ENCODE peak calls at places on chromosomes 6 and 20, in eight cellular contexts. One of them, this sample, is unnamed.

GRCh38 chr20:47740225-47741184 is 44.8 kb downstream of the SULF2 start:
- DNase-seq in cardiac muscle cell: no peak
- DNase-seq in RWPE1: no peak
- DNase-seq in endothelial cell: no peak
- DNase-seq in activated B cell treated with CpG ODN at 0.5 μM for 24 hours: no peak
- DNase-seq in ovary: no peak
- DNase-seq in astrocyte of the cerebellum: no peak
- DNase-seq in kidney: peak; percentile 29
- DNase-seq in this sample: no peak

GRCh38 chr6:26431258-26432162 is 8.8 kb upstream of the BTN3A3 start:
- DNase-seq in ovary: no peak
- DNase-seq in RWPE1: no peak
- DNase-seq in endothelial cell: no peak
- DNase-seq in cardiac muscle cell: no peak
- DNase-seq in activated B cell treated with CpG ODN at 0.5 μM for 24 hours: no peak
- DNase-seq in kidney: no peak
- DNase-seq in astrocyte of the cerebellum: no peak
- DNase-seq in this sample: no peak

GRCh38 chr6:155333414-155333813 is 19.1 kb upstream of the TFB1M start:
- DNase-seq in kidney: no peak
- DNase-seq in astrocyte of the cerebellum: no peak
- DNase-seq in activated B cell treated with CpG ODN at 0.5 μM for 24 hours: no peak
- DNase-seq in endothelial cell: no peak
- DNase-seq in cardiac muscle cell: no peak
- DNase-seq in ovary: no peak
- DNase-seq in RWPE1: no peak
- DNase-seq in this sample: no peak

GRCh38 chr6:156662025-156662445 is 115.1 kb upstream of the ARID1B start:
- DNase-seq in RWPE1: no peak
- DNase-seq in endothelial cell: peak; percentile 44
- DNase-seq in activated B cell treated with CpG ODN at 0.5 μM for 24 hours: no peak
- DNase-seq in astrocyte of the cerebellum: no peak
- DNase-seq in cardiac muscle cell: no peak
- DNase-seq in kidney: no peak
- DNase-seq in ovary: no peak
- DNase-seq in this sample: no peak

GRCh38 chr6:63475707-63476106 is 96.6 kb upstream of the LOC128125822 start:
- DNase-seq in cardiac muscle cell: peak; percentile 29
- DNase-seq in RWPE1: no peak
- DNase-seq in endothelial cell: no peak
- DNase-seq in astrocyte of the cerebellum: no peak
- DNase-seq in ovary: no peak
- DNase-seq in kidney: no peak
- DNase-seq in activated B cell treated with CpG ODN at 0.5 μM for 24 hours: no peak
- DNase-seq in this sample: no peak

GRCh38 chr6:25056130-25056529 is 120.4 kb upstream of the RIPOR2 start:
- DNase-seq in astrocyte of the cerebellum: no peak
- DNase-seq in kidney: no peak
- DNase-seq in endothelial cell: no peak
- DNase-seq in ovary: no peak
- DNase-seq in cardiac muscle cell: no peak
- DNase-seq in RWPE1: no peak
- DNase-seq in activated B cell treated with CpG ODN at 0.5 μM for 24 hours: no peak
- DNase-seq in this sample: no peak

GRCh38 chr6:53347921-53348435 is 772 bp downstream of the ELOVL5 start:
- DNase-seq in kidney: peak; percentile 92
- DNase-seq in cardiac muscle cell: peak; percentile 78
- DNase-seq in RWPE1: peak; percentile 45
- DNase-seq in endothelial cell: peak; percentile 63
- DNase-seq in ovary: peak; percentile 79
- DNase-seq in activated B cell treated with CpG ODN at 0.5 μM for 24 hours: no peak
- DNase-seq in astrocyte of the cerebellum: no peak
- DNase-seq in this sample: peak; percentile 57

GRCh38 chr6:117933471-117933870 is 26.4 kb downstream of the SLC35F1 start:
- DNase-seq in kidney: no peak
- DNase-seq in endothelial cell: no peak
- DNase-seq in RWPE1: no peak
- DNase-seq in ovary: no peak
- DNase-seq in astrocyte of the cerebellum: no peak
- DNase-seq in cardiac muscle cell: peak; percentile 33
- DNase-seq in activated B cell treated with CpG ODN at 0.5 μM for 24 hours: no peak
- DNase-seq in this sample: no peak

GRCh38 chr6:21953831-21954801 is 342.7 kb downstream of the PRL start:
- DNase-seq in RWPE1: no peak
- DNase-seq in kidney: no peak
- DNase-seq in endothelial cell: no peak
- DNase-seq in ovary: no peak
- DNase-seq in activated B cell treated with CpG ODN at 0.5 μM for 24 hours: no peak
- DNase-seq in cardiac muscle cell: peak; percentile 62
- DNase-seq in astrocyte of the cerebellum: no peak
- DNase-seq in this sample: no peak

GRCh38 chr20:5811746-5812145 is 61.5 kb downstream of the SHLD1 start:
- DNase-seq in kidney: no peak
- DNase-seq in astrocyte of the cerebellum: no peak
- DNase-seq in endothelial cell: no peak
- DNase-seq in ovary: no peak
- DNase-seq in activated B cell treated with CpG ODN at 0.5 μM for 24 hours: no peak
- DNase-seq in cardiac muscle cell: no peak
- DNase-seq in RWPE1: no peak
- DNase-seq in this sample: no peak

GRCh38 chr20:5809495-5809894 is 59.3 kb downstream of the SHLD1 start:
- DNase-seq in astrocyte of the cerebellum: no peak
- DNase-seq in cardiac muscle cell: no peak
- DNase-seq in RWPE1: no peak
- DNase-seq in activated B cell treated with CpG ODN at 0.5 μM for 24 hours: no peak
- DNase-seq in endothelial cell: no peak
- DNase-seq in kidney: no peak
- DNase-seq in ovary: no peak
- DNase-seq in this sample: no peak

GRCh38 chr20:5808901-5809300 is 58.7 kb downstream of the SHLD1 start:
- DNase-seq in cardiac muscle cell: no peak
- DNase-seq in astrocyte of the cerebellum: no peak
- DNase-seq in RWPE1: no peak
- DNase-seq in kidney: no peak
- DNase-seq in activated B cell treated with CpG ODN at 0.5 μM for 24 hours: no peak
- DNase-seq in ovary: no peak
- DNase-seq in endothelial cell: no peak
- DNase-seq in this sample: no peak

GRCh38 chr20:5807431-5807830 is 57.2 kb downstream of the SHLD1 start:
- DNase-seq in astrocyte of the cerebellum: no peak
- DNase-seq in cardiac muscle cell: no peak
- DNase-seq in ovary: no peak
- DNase-seq in endothelial cell: no peak
- DNase-seq in activated B cell treated with CpG ODN at 0.5 μM for 24 hours: no peak
- DNase-seq in kidney: no peak
- DNase-seq in RWPE1: no peak
- DNase-seq in this sample: no peak

GRCh38 chr20:5806457-5807263 is 56.5 kb downstream of the SHLD1 start:
- DNase-seq in cardiac muscle cell: no peak
- DNase-seq in RWPE1: no peak
- DNase-seq in kidney: no peak
- DNase-seq in endothelial cell: no peak
- DNase-seq in activated B cell treated with CpG ODN at 0.5 μM for 24 hours: no peak
- DNase-seq in astrocyte of the cerebellum: no peak
- DNase-seq in ovary: no peak
- DNase-seq in this sample: no peak
- TF ChIP-seq CTCF in cardiac muscle cell: peak; percentile 32
- TF ChIP-seq CTCF in RWPE1: no peak
- TF ChIP-seq CTCF in kidney: no peak
- TF ChIP-seq CTCF in endothelial cell: no peak
- TF ChIP-seq CTCF in activated B cell treated with CpG ODN at 0.5 μM for 24 hours: no peak
- TF ChIP-seq CTCF in astrocyte of the cerebellum: no peak
- TF ChIP-seq CTCF in ovary: no peak
- TF ChIP-seq CTCF in this sample: peak; percentile 31

DNA sequence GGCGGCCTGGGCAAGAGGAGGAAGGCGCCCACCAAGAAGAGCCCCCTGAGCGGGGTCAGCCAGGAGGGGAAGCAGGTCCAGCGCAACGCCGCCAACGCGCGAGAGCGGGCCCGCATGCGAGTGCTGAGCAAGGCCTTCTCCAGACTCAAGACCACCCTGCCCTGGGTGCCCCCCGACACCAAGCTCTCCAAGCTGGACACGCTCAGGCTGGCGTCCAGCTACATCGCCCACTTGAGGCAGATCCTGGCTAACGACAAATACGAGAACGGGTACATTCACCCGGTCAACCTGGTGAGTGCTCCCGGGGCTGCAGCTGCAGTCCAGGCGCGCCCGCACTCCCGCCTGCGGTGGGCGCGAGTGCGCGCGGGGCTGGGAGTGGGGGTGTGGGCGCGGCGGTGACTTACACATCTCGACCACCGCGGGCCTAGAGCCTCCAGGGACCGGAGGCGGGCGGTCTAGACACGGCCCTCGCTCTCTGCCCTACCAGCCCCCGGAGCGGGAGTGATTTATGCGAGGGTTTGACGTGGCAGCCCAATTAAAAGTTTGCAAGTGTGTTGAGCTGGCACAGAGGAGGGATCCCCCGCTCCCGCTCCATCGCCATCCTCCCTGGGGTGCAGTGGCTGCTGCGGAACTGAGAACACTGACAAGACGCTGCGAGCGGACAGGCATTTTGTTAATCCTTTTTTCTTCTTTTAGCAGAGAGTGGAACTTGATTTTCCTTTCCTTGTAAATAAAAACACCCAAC is 816 bp downstream of the TCF21 start:
- DNase-seq in activated B cell treated with CpG ODN at 0.5 μM for 24 hours: no peak
- DNase-seq in cardiac muscle cell: peak; percentile 38
- DNase-seq in astrocyte of the cerebellum: no peak
- DNase-seq in ovary: peak; percentile 70
- DNase-seq in endothelial cell: peak; percentile 36
- DNase-seq in RWPE1: no peak
- DNase-seq in kidney: peak; percentile 79
- DNase-seq in this sample: no peak
- TF ChIP-seq CTCF in activated B cell treated with CpG ODN at 0.5 μM for 24 hours: no peak
- TF ChIP-seq CTCF in cardiac muscle cell: peak; percentile 32
- TF ChIP-seq CTCF in astrocyte of the cerebellum: peak; percentile 21
- TF ChIP-seq CTCF in ovary: no peak
- TF ChIP-seq CTCF in endothelial cell: no peak
- TF ChIP-seq CTCF in RWPE1: no peak
- TF ChIP-seq CTCF in kidney: no peak
- TF ChIP-seq CTCF in this sample: no peak

DNA sequence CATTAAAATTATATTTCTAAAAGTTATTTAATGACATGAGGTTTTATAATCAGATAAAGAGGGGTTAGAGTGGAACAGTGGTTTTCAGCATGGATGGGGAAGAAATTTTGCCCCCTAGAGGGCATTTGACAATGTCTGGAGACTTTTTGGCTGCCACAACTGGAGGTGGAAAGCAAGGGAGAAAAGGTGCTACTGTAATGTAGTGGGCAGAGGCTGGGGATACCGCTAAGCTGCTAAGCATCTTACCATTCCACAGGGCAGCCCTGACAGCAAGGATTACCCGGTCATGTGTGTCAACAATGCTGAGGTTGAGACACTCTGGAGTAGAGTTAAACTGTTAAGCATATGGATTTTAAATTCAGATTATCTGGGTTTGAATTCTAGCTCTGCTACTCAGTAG is 52.9 kb upstream of the FABP7 start:
- DNase-seq in endothelial cell: peak; percentile 30
- DNase-seq in astrocyte of the cerebellum: no peak
- DNase-seq in kidney: no peak
- DNase-seq in activated B cell treated with CpG ODN at 0.5 μM for 24 hours: no peak
- DNase-seq in ovary: no peak
- DNase-seq in cardiac muscle cell: peak; percentile 21
- DNase-seq in RWPE1: no peak
- DNase-seq in this sample: peak; percentile 5
- TF ChIP-seq CTCF in endothelial cell: peak; percentile 72
- TF ChIP-seq CTCF in astrocyte of the cerebellum: peak; percentile 69
- TF ChIP-seq CTCF in kidney: peak; percentile 26
- TF ChIP-seq CTCF in activated B cell treated with CpG ODN at 0.5 μM for 24 hours: no peak
- TF ChIP-seq CTCF in ovary: no peak
- TF ChIP-seq CTCF in cardiac muscle cell: peak; percentile 60
- TF ChIP-seq CTCF in RWPE1: no peak
- TF ChIP-seq CTCF in this sample: peak; percentile 81

DNA sequence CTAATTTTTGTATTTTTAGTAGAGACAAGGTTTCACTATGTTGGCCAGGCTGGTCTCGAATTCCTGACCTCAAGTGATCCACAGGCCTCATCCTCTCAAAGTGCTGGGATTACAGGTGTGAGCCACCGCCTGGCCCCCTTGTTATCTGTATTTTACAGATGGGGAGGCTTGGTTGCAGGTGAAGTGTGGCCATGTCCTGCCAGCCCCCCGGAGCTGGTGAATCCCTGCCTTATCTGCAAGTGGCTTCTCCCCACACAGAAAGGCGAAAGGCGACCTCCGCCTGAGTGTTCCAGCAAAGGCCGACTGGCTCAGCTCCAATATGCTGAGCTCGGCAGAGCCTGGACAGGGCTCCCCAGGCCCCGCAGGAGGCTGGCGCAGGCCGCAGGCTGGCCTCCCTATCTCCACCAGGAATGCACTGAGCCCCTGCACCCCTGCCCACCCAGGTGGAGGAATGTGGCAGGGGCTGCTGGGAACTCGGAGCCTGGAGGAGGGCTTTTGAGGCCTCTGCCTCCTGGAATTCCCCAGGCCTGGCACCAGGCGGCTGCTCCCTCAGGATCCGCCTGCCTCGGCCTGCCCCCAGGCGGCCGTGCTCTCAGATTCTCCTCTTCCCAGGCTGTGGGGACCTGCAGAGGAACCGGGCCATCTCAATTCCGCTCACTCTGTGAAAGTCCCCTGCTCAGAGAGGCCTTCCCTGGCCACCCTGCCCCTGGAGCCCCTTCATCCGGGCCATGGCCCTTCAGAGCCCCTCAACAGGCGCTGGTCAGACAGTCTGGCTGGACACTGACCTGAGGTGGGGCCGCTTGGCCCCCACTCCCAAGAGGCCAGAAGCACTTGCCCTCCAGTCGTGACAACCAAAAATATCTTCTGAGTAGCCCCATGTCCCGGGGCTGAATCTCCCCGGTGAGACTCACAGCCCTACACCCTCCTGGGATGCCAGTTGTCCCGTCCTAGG is 9.3 kb upstream of the LAMA5 start:
- DNase-seq in activated B cell treated with CpG ODN at 0.5 μM for 24 hours: no peak
- DNase-seq in endothelial cell: peak; percentile 49
- DNase-seq in astrocyte of the cerebellum: no peak
- DNase-seq in kidney: no peak
- DNase-seq in ovary: peak; percentile 63
- DNase-seq in RWPE1: no peak
- DNase-seq in cardiac muscle cell: peak; percentile 94
- DNase-seq in this sample: no peak
- TF ChIP-seq CTCF in activated B cell treated with CpG ODN at 0.5 μM for 24 hours: no peak
- TF ChIP-seq CTCF in endothelial cell: no peak
- TF ChIP-seq CTCF in astrocyte of the cerebellum: peak; percentile 54
- TF ChIP-seq CTCF in kidney: peak; percentile 24
- TF ChIP-seq CTCF in ovary: peak; percentile 20
- TF ChIP-seq CTCF in RWPE1: peak; percentile 80
- TF ChIP-seq CTCF in cardiac muscle cell: peak; percentile 59
- TF ChIP-seq CTCF in this sample: peak; percentile 36

DNA sequence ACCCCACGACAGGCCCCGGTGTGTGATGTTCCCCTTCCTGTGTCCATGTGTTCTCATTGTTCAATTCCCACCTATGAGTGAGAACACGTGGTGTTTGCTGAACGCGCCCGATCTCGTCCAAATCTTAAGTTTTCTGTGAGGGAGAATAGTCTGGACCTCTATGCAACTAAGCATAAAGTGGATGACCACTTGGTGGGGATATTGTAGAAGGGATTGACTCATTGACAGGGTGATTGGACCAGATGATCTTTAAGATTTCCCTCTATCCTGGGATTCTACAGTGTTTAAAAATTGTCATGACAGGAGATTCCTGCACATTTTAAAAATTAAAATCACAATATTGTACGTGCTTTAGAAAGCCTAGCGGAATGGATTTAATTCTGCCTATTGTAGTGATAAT is 141.3 kb downstream of the TRMT11 start:
- DNase-seq in activated B cell treated with CpG ODN at 0.5 μM for 24 hours: no peak
- DNase-seq in endothelial cell: no peak
- DNase-seq in kidney: no peak
- DNase-seq in ovary: no peak
- DNase-seq in RWPE1: no peak
- DNase-seq in cardiac muscle cell: no peak
- DNase-seq in astrocyte of the cerebellum: no peak
- DNase-seq in this sample: no peak
- TF ChIP-seq CTCF in activated B cell treated with CpG ODN at 0.5 μM for 24 hours: no peak
- TF ChIP-seq CTCF in endothelial cell: no peak
- TF ChIP-seq CTCF in kidney: no peak
- TF ChIP-seq CTCF in ovary: no peak
- TF ChIP-seq CTCF in RWPE1: no peak
- TF ChIP-seq CTCF in cardiac muscle cell: no peak
- TF ChIP-seq CTCF in astrocyte of the cerebellum: peak; percentile 33
- TF ChIP-seq CTCF in this sample: no peak

This sample was measured in HFFc6.